ENCODE peak calls at places on chromosomes 16 and 17, in six cellular contexts. J is esophagus squamous epithelium; N is CMK; P is fibroblast of pulmonary artery; Z is activated T-helper 2 cell treated with anti-CD3 and anti-CD28 coated beads, Interferon-gamma antibody, Interleukin-2, Interleukin-4, amounts not matched to agents 10 μg/mL and 5 μg/mL and 100 μg/mL, durations not matched to agents 14 hours and 24 hours and 36 hours; Y is NCI-H1092 treated with DMSO at 0.1 percent for 48 hours. I is an unnamed sample.

GRCh38 chr17:46148247-46148646 is 45.0 kb downstream of the KANSL1 start:
- DNase-seq in J (no peak), N (no peak), P (no peak), Z (no peak), Y (no peak), I (no peak)

GRCh38 chr17:73531171-73531570 is 113.1 kb downstream of the SDK2 start:
- DNase-seq in J (no peak), N (no peak), P (no peak), Z (no peak), Y (no peak), I (no peak)

GRCh38 chr17:55632893-55633292 is 89.8 kb downstream of the TMEM100 start:
- DNase-seq in J (no peak), N (no peak), P (peak; percentile 23), Z (no peak), Y (no peak), I (no peak)

GRCh38 chr16:50596762-50597450 is 48.7 kb downstream of the NKD1 start:
- DNase-seq in J (no peak), N (no peak), P (no peak), Z (no peak), Y (no peak), I (no peak)

GRCh38 chr17:73271078-73271477 is 9.4 kb upstream of the CPSF4L start:
- DNase-seq in J (no peak), N (no peak), P (no peak), Z (no peak), Y (no peak), I (no peak)

GRCh38 chr17:57461082-57461481 is 204.8 kb downstream of the MSI2 start:
- DNase-seq in J (no peak), N (no peak), P (no peak), Z (no peak), Y (no peak), I (no peak)

GRCh38 chr16:67150833-67151396 is at the start of gene B3GNT9:
- DNase-seq in J (no peak), N (no peak), P (peak; percentile 71), Z (no peak), Y (peak; percentile 57), I (peak; percentile 82)

GRCh38 chr17:68035131-68035522 is 408 bp upstream of the KPNA2 start:
- DNase-seq in J (peak; percentile 80), N (no peak), P (no peak), Z (no peak), Y (peak; percentile 99), I (no peak)

I was measured in A549.